ENCODE peak calls at places on chromosomes 4 and X, in five cellular contexts. U is dorsolateral prefrontal cortex, I is A549, O is tibial nerve, Y is astrocyte of the spinal cord. X is an unnamed sample.
A peak's percentile ranks its signal among the peaks of the same experiment; 100 is the strongest.

GRCh38 chr4:148749403-148749802 is 307.2 kb upstream of the NR3C2 start:
- DNase-seq in O (no peak), Y (no peak), I (no peak), U (no peak), X (no peak)

GRCh38 chrX:44306336-44306735 is 37.1 kb downstream of the EFHC2 start:
- DNase-seq in U (no peak), I (no peak), Y (peak; percentile 15), O (no peak), X (no peak)

GRCh38 chr4:288891-289290 is 16.4 kb downstream of the ZNF732 start:
- DNase-seq in I (no peak), U (no peak), Y (no peak), O (no peak), X (no peak)

GRCh38 chr4:153611679-153612078 is 72.4 kb upstream of the TLR2 start:
- DNase-seq in I (no peak), O (no peak), Y (peak; percentile 28), U (no peak), X (no peak)

GRCh38 chr4:185773419-185773818 is 38.6 kb downstream of the SORBS2 start:
- DNase-seq in O (no peak), Y (no peak), U (no peak), I (no peak), X (no peak)

GRCh38 chr4:120144634-120145033 is 78.0 kb upstream of the MAD2L1 start:
- DNase-seq in Y (no peak), I (no peak), U (no peak), O (no peak), X (no peak)

GRCh38 chrX:146259207-146259606 is 441.6 kb downstream of the SLITRK2 start:
- DNase-seq in I (no peak), U (no peak), Y (no peak), O (no peak), X (no peak)

GRCh38 chr4:147843162-147843561 is 111.3 kb downstream of the ARHGAP10 start:
- DNase-seq in O (no peak), I (peak; percentile 27), Y (no peak), U (no peak), X (no peak)

GRCh38 chrX:66638591-66639500 is at the start of gene EDA2R:
- DNase-seq in Y (peak; percentile 89), O (no peak), U (no peak), I (peak; percentile 54), X (no peak)

GRCh38 chr4:36921474-36922220 is 322.9 kb upstream of the NWD2 start:
- DNase-seq in O (no peak), U (no peak), Y (no peak), I (no peak), X (no peak)

GRCh38 chr4:158172196-158172557 is 648 bp downstream of the GASK1B start:
- DNase-seq in U (no peak), I (no peak), Y (peak; percentile 83), O (no peak), X (no peak)

GRCh38 chr4:129972257-129972656 is 876.3 kb downstream of the C4orf33 start:
- DNase-seq in I (no peak), Y (no peak), O (no peak), U (no peak), X (no peak)

GRCh38 chrX:46015653-46016052 is 529.6 kb downstream of the ZNF674 start:
- DNase-seq in I (no peak), O (no peak), U (no peak), Y (no peak), X (no peak)

GRCh38 chr4:6910340-6910959 is 824 bp downstream of the TBC1D14 start:
- DNase-seq in O (no peak), I (peak; percentile 62), U (no peak), Y (no peak), X (no peak)

GRCh38 chr4:1356181-1356998 is 9.4 kb downstream of the UVSSA start:
- DNase-seq in O (no peak), I (peak; percentile 61), U (peak; percentile 78), Y (peak; percentile 54), X (no peak)

GRCh38 chrX:134144231-134144630 is 92.8 kb upstream of the CCDC160 start:
- DNase-seq in I (peak; percentile 1), O (no peak), Y (no peak), U (no peak), X (no peak)

GRCh38 chr4:3719191-3719590 is 47.0 kb upstream of the ADRA2C start:
- DNase-seq in Y (no peak), U (no peak), I (no peak), O (no peak), X (no peak)

GRCh38 chr4:118816538-118817177 is 19.3 kb downstream of the SEC24D start:
- DNase-seq in I (no peak), U (no peak), O (no peak), Y (peak; percentile 30), X (no peak)

GRCh38 chrX:68822641-68823410 is 6.0 kb upstream of the EFNB1 start:
- DNase-seq in Y (peak; percentile 40), O (no peak), U (no peak), I (peak; percentile 36), X (no peak)

GRCh38 chrX:39855748-39856129 is 242.0 kb downstream of the BCOR start:
- DNase-seq in U (no peak), Y (no peak), I (peak; percentile 28), O (no peak), X (no peak)

GRCh38 chr4:162409048-162409447 is 245.2 kb upstream of the FSTL5 start:
- DNase-seq in U (no peak), O (no peak), I (no peak), Y (no peak), X (no peak)

GRCh38 chr4:98631506-98631905 is 26.9 kb downstream of the TSPAN5 start:
- DNase-seq in I (no peak), U (no peak), O (no peak), Y (no peak), X (no peak)

GRCh38 chr4:53497446-53498069 is 93.7 kb downstream of the LNX1 start:
- DNase-seq in U (no peak), O (peak; percentile 56), I (no peak), Y (peak; percentile 44), X (no peak)

GRCh38 chr4:6472387-6473263 is at the start of gene PPP2R2C:
- DNase-seq in Y (no peak), U (no peak), O (no peak), I (peak; percentile 32), X (peak; percentile 62)

GRCh38 chr4:12615822-12616221 is 868.3 kb downstream of the RAB28 start:
- DNase-seq in Y (no peak), I (no peak), U (no peak), O (no peak), X (no peak)

GRCh38 chr4:136241221-136241986 is 1290.9 kb downstream of the PCDH18 start:
- DNase-seq in I (no peak), U (no peak), Y (peak; percentile 79), O (no peak), X (no peak)

GRCh38 chrX:71515039-71515398 is 17.9 kb upstream of the OGT start:
- DNase-seq in O (no peak), I (no peak), Y (no peak), U (no peak), X (no peak)

GRCh38 chrX:109830704-109831206 is 97.7 kb upstream of the ACSL4 start:
- DNase-seq in U (no peak), Y (peak; percentile 38), O (no peak), I (no peak), X (no peak)

GRCh38 chrX:126815816-126816215 is 3.7 kb upstream of the PRR32 start:
- DNase-seq in U (no peak), Y (no peak), O (no peak), I (no peak), X (no peak)

GRCh38 chr4:61890321-61890720 is 690.2 kb downstream of the ADGRL3 start:
- DNase-seq in O (no peak), I (no peak), U (no peak), Y (no peak), X (no peak)

GRCh38 chrX:150508461-150509367 is 59.7 kb upstream of the MTM1 start:
- DNase-seq in O (peak; percentile 18), U (peak; percentile 68), I (no peak), Y (peak; percentile 22), X (peak; percentile 82)

GRCh38 chr4:80183196-80184052 is 13.9 kb upstream of the PRDM8 start:
- DNase-seq in O (no peak), I (no peak), Y (no peak), U (no peak), X (no peak)

GRCh38 chr4:81031389-81032173 is 1.1 kb downstream of the BMP3 start:
- DNase-seq in O (no peak), I (no peak), U (no peak), Y (no peak), X (no peak)

GRCh38 chr4:37836838-37837413 is 10.4 kb downstream of the PGM2 start:
- DNase-seq in Y (no peak), I (no peak), O (no peak), U (no peak), X (no peak)

GRCh38 chr4:153527690-153528089 is 61.5 kb downstream of the TMEM131L start:
- DNase-seq in I (no peak), Y (no peak), O (no peak), U (no peak), X (no peak)

GRCh38 chr4:182862921-182863320 is 54.3 kb downstream of the DCTD start:
- DNase-seq in O (no peak), Y (no peak), U (no peak), I (no peak), X (no peak)

GRCh38 chrX:118226060-118226428 is 109.4 kb upstream of the KLHL13 start:
- DNase-seq in U (no peak), Y (no peak), I (peak; percentile 11), O (no peak), X (no peak)

GRCh38 chr4:156829194-156829593 is 142.4 kb downstream of the PDGFC start:
- DNase-seq in I (no peak), Y (no peak), O (no peak), U (no peak), X (no peak)

GRCh38 chrX:11438380-11438723 is 145.1 kb downstream of the AMELX start:
- DNase-seq in I (no peak), U (no peak), Y (no peak), O (no peak), X (no peak)

GRCh38 chrX:11438767-11439166 is 145.6 kb downstream of the AMELX start:
- DNase-seq in I (no peak), Y (peak; percentile 65), U (no peak), O (no peak), X (no peak)

GRCh38 chrX:11434607-11435006 is 141.4 kb downstream of the AMELX start:
- DNase-seq in O (no peak), U (no peak), I (no peak), Y (no peak), X (no peak)

GRCh38 chrX:11435568-11435967 is 142.4 kb downstream of the AMELX start:
- DNase-seq in O (no peak), U (no peak), I (no peak), Y (peak; percentile 77), X (no peak)

GRCh38 chrX:11437642-11438379 is 144.6 kb downstream of the AMELX start:
- DNase-seq in I (no peak), Y (peak; percentile 81), U (no peak), O (peak; percentile 20), X (no peak)
- H3K4me3 ChIP-seq in I (no peak overlapping the region), Y (no peak overlapping the region), U (no peak overlapping the region), O (no peak overlapping the region), X (peak overlapping the region; percentile 49)

GRCh38 chrX:34341258-34341657 is 209.1 kb upstream of the FAM47A start:
- DNase-seq in O (no peak), Y (no peak), I (no peak), U (no peak), X (no peak)
- TF ChIP-seq CTCF in O (no peak), Y (no peak), I (no peak), U (peak; percentile 21), X (no peak)

GRCh38 chr4:184328022-184328736 is 110.5 kb upstream of the ENPP6 start:
- DNase-seq in U (no peak), O (no peak), I (no peak), Y (no peak), X (no peak)
- H3K4me3 ChIP-seq in U (no peak overlapping the region), O (no peak overlapping the region), I (no peak overlapping the region), Y (no peak overlapping the region), X (no peak overlapping the region)

GRCh38 chrX:100743009-100743615 is 11.2 kb upstream of the SYTL4 start:
- DNase-seq in Y (no peak), I (no peak), U (no peak), O (no peak), X (no peak)
- TF ChIP-seq CTCF in Y (no peak), I (no peak), U (no peak), O (no peak), X (no peak)

X was measured in coronary artery.